ENCODE peak calls at places on chromosomes 11 and 22, in seven cellular contexts. Y is HL-60, W is body of pancreas, P is RWPE2, H is BJ, K is heart left ventricle, Q is colonic mucosa. Z is an unnamed sample.

GRCh38 chr11:134126197-134126822 is 57.4 kb downstream of the JAM3 start:
- DNase-seq in Y (no peak), W (no peak), P (no peak), H (peak; percentile 79), K (no peak), Q (no peak), Z (no peak)

GRCh38 chr11:28169816-28170215 is 61.6 kb downstream of the METTL15 start:
- DNase-seq in Y (no peak), W (no peak), P (no peak), H (no peak), K (no peak), Q (no peak), Z (no peak)

GRCh38 chr11:134558258-134558835 is 146.3 kb upstream of the B3GAT1 start:
- DNase-seq in Y (no peak), W (no peak), P (no peak), H (no peak), K (no peak), Q (no peak), Z (no peak)

GRCh38 chr11:2799881-2800654 is 85.5 kb downstream of the CDKN1C start:
- DNase-seq in Y (no peak), W (peak; percentile 1), P (peak; percentile 47), H (no peak), K (peak; percentile 5), Q (peak; percentile 15), Z (peak; percentile 14)

GRCh38 chr22:26461188-26461810 is 22.3 kb downstream of the HPS4 start:
- DNase-seq in Y (peak; percentile 25), W (peak; percentile 56), P (no peak), H (no peak), K (peak; percentile 45), Q (peak; percentile 63), Z (peak; percentile 42)

GRCh38 chr11:75050516-75050915 is 46.2 kb downstream of the OR2AT4 start:
- DNase-seq in Y (no peak), W (no peak), P (no peak), H (no peak), K (no peak), Q (no peak), Z (no peak)

GRCh38 chr11:27201454-27202302 is 161.1 kb downstream of the BBOX1 start:
- DNase-seq in Y (no peak), W (peak; percentile 92), P (peak; percentile 90), H (peak; percentile 85), K (peak; percentile 63), Q (peak; percentile 97), Z (peak; percentile 68)

GRCh38 chr11:8243458-8243857 is 20.2 kb downstream of the LMO1 start:
- DNase-seq in Y (no peak), W (no peak), P (no peak), H (no peak), K (no peak), Q (no peak), Z (no peak)

GRCh38 chr22:20549232-20549841 is 41.9 kb downstream of the MED15 start:
- DNase-seq in Y (no peak), W (peak; percentile 36), P (no peak), H (no peak), K (no peak), Q (no peak), Z (no peak)

GRCh38 chr22:41513391-41513790 is 30.9 kb downstream of the POLR3H start:
- DNase-seq in Y (no peak), W (no peak), P (no peak), H (no peak), K (no peak), Q (no peak), Z (no peak)

GRCh38 chr11:64608260-64608538 is 17.2 kb downstream of the SLC22A12 start:
- DNase-seq in Y (no peak), W (no peak), P (no peak), H (no peak), K (no peak), Q (no peak), Z (no peak)

GRCh38 chr11:120235024-120235628 is 4.8 kb upstream of the POU2F3 start:
- DNase-seq in Y (peak; percentile 46), W (peak; percentile 81), P (no peak), H (no peak), K (peak; percentile 50), Q (peak; percentile 72), Z (peak; percentile 62)

GRCh38 chr11:60334005-60334620 is 7.1 kb downstream of the MS4A6E start:
- DNase-seq in Y (peak; percentile 68), W (peak; percentile 70), P (no peak), H (no peak), K (peak; percentile 20), Q (peak; percentile 79), Z (no peak)

GRCh38 chr22:45212992-45213751 is 27.5 kb downstream of the KIAA0930 start:
- DNase-seq in Y (peak; percentile 78), W (peak; percentile 46), P (peak; percentile 47), H (no peak), K (peak; percentile 46), Q (no peak), Z (peak; percentile 48)

GRCh38 chr22:45217806-45218205 is 22.9 kb downstream of the KIAA0930 start:
- DNase-seq in Y (no peak), W (no peak), P (no peak), H (no peak), K (no peak), Q (no peak), Z (no peak)

GRCh38 chr22:45218974-45219373 is 21.7 kb downstream of the KIAA0930 start:
- DNase-seq in Y (peak; percentile 25), W (no peak), P (no peak), H (no peak), K (no peak), Q (no peak), Z (no peak)

GRCh38 chr22:45217345-45217744 is 23.3 kb downstream of the KIAA0930 start:
- DNase-seq in Y (no peak), W (no peak), P (no peak), H (no peak), K (no peak), Q (no peak), Z (no peak)

GRCh38 chr22:45216133-45217003 is 24.3 kb downstream of the KIAA0930 start:
- DNase-seq in Y (no peak), W (peak; percentile 78), P (no peak), H (no peak), K (no peak), Q (no peak), Z (no peak)
- TF ChIP-seq CTCF in Y (no peak), W (no peak), P (no peak), H (no peak), K (no peak), Q (no peak), Z (no peak)

DNA sequence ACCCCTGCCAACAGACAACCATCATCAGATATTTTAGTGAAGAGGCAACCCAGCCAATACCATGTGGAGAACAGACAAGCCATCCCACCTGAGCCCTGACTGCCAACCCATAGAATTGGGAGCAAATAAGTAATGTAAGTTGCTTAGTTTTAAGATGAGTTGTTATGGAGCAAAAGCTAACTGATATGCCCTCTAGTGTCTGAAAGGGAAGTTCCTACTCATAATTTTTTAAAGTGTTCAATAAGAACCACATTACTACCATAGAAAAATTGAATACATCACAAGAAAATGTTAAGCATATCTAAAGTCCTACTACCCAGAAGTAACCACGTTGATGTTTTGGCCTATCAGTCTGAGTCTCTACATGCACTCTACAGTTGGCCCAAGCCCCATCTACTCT is 50.8 kb upstream of the SLC36A4 start:
- DNase-seq in Y (no peak), W (no peak), P (no peak), H (no peak), K (no peak), Q (no peak), Z (no peak)
- TF ChIP-seq CTCF in Y (peak; percentile 14), W (peak; percentile 7), P (peak; percentile 48), H (peak; percentile 38), K (no peak), Q (no peak), Z (no peak)

GRCh38 chr22:46833228-46833627 is 70.8 kb downstream of the TBC1D22A start:
- DNase-seq in Y (peak; percentile 33), W (peak; percentile 68), P (no peak), H (no peak), K (no peak), Q (no peak), Z (no peak)
- TF ChIP-seq CTCF in Y (peak; percentile 23), W (peak; percentile 48), P (no peak), H (peak; percentile 22), K (peak; percentile 19), Q (no peak), Z (peak; percentile 52)

GRCh38 chr11:43943931-43944751 is 1.7 kb downstream of the C11orf96 start:
- DNase-seq in Y (no peak), W (no peak), P (no peak), H (no peak), K (no peak), Q (no peak), Z (no peak)

GRCh38 chr11:43948341-43949185 is 6.1 kb downstream of the C11orf96 start:
- DNase-seq in Y (no peak), W (no peak), P (no peak), H (no peak), K (no peak), Q (no peak), Z (no peak)

GRCh38 chr11:43947815-43948214 is 5.4 kb downstream of the C11orf96 start:
- DNase-seq in Y (no peak), W (no peak), P (no peak), H (no peak), K (no peak), Q (no peak), Z (no peak)

GRCh38 chr11:43944761-43945311 is 2.4 kb downstream of the C11orf96 start:
- DNase-seq in Y (peak; percentile 76), W (peak; percentile 53), P (peak; percentile 67), H (no peak), K (peak; percentile 73), Q (peak; percentile 85), Z (peak; percentile 79)

DNA sequence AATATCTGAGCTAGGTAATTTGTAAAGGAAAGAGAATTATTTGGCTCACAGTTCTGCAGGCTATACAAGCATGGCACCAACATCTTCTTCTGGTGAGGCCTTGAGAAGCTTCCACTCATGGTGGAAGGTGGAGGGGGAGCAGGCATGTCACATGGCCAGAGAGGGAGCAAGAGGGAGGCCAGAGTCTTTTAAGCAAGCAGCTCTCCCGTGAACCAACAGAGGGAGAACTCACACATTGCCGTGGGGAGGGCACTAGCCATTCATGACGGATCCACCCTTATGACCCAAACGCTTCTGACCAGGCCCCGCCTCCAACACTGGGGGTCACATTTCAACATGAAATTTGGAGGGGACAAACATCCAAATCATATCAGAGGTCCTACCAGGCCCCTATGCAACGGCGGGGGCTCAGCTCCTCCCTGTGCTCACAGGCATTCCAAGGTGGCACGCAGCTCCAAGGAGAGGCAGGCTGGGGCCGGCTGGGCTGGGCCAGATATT is 4.6 kb downstream of the C11orf96 start:
- DNase-seq in Y (no peak), W (peak; percentile 6), P (no peak), H (no peak), K (no peak), Q (no peak), Z (no peak)
- TF ChIP-seq CTCF in Y (no peak), W (no peak), P (peak; percentile 18), H (peak; percentile 45), K (peak; percentile 42), Q (no peak), Z (peak; percentile 40)

DNA sequence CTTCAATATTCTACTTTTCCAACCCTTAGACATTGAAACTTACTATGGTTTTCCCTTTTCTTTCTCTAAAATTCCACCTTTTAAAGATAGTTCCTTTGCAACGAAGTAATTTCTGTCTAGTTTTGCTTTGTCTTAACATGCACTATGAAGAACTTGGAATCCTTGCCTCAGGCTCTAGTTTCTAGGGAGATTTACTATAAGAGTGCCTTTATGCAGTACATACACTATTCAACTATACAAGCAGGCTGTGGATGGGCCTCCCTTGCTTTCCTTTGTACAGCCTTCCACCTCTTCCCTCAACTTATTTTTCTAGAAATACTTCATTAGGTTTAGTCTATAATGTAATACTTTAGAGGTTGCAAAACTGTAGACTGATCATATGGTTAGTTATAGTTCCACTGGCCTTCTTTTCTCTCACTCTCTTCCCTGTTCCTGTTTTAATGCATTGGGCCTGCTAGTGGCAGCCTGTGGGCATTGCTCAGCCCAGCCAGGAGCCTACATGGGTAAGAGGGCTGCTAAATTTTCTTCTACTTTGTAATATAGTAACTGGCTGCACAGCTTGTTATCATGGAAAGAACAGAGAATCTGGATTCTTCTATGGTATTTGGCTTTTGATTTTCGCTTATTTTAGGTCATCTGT is 100.2 kb downstream of the C11orf87 start:
- DNase-seq in Y (no peak), W (no peak), P (no peak), H (no peak), K (no peak), Q (no peak), Z (no peak)
- TF ChIP-seq CTCF in Y (no peak), W (no peak), P (no peak), H (no peak), K (no peak), Q (no peak), Z (no peak)

Z was measured in left ventricle myocardium inferior.